ENCODE peak calls at places on chromosomes 11 and 22, in eight cellular contexts. L, R, G, U, V, P, Y and N are unnamed samples.

GRCh38 chr11:46718155-46719019 is 626 bp upstream of the F2 start:
- DNase-seq in L (peak; percentile 27), R (no peak), G (no peak), U (no peak), V (no peak), P (peak; percentile 41), Y (no peak), N (no peak)

GRCh38 chr22:39216143-39216490 is 28.7 kb downstream of the PDGFB start:
- DNase-seq in L (no peak), R (peak; percentile 51), G (no peak), U (no peak), V (no peak), P (no peak), Y (no peak), N (no peak)

GRCh38 chr11:59195596-59195995 is 17.1 kb downstream of the MPEG1 start:
- DNase-seq in L (no peak), R (no peak), G (no peak), U (no peak), V (no peak), P (no peak), Y (no peak), N (no peak)

GRCh38 chr22:21904250-21904789 is 36.9 kb upstream of the MAPK1 start:
- DNase-seq in L (no peak), R (no peak), G (no peak), U (no peak), V (no peak), P (no peak), Y (no peak), N (no peak)

GRCh38 chr11:24386551-24387404 is 110.1 kb upstream of the LUZP2 start:
- DNase-seq in L (peak; percentile 69), R (no peak), G (no peak), U (no peak), V (peak; percentile 11), P (peak; percentile 57), Y (no peak), N (no peak)

GRCh38 chr11:36216061-36216615 is 73.1 kb downstream of the COMMD9 start:
- DNase-seq in L (no peak), R (no peak), G (no peak), U (no peak), V (no peak), P (no peak), Y (no peak), N (no peak)

GRCh38 chr11:114243461-114244372 is 52.5 kb upstream of the NNMT start:
- DNase-seq in L (peak; percentile 62), R (no peak), G (no peak), U (no peak), V (peak; percentile 10), P (no peak), Y (no peak), N (no peak)

GRCh38 chr11:10777806-10778205 is 26.8 kb downstream of the CTR9 start:
- DNase-seq in L (no peak), R (no peak), G (no peak), U (no peak), V (no peak), P (no peak), Y (no peak), N (no peak)

GRCh38 chr11:120034881-120035620 is 102.9 kb downstream of the TRIM29 start:
- DNase-seq in L (no peak), R (no peak), G (no peak), U (no peak), V (no peak), P (no peak), Y (no peak), N (peak; percentile 6)